ENCODE peak calls at places on chromosomes 4 and X, in five cellular contexts. H, O, Z, Q and I are unnamed samples.

GRCh38 chr4:35562831-35563230 is 681.5 kb downstream of the ARAP2 start:
- DNase-seq in H (no peak), O (no peak), Z (no peak), Q (no peak), I (peak)

GRCh38 chr4:2411786-2412510 is 6.5 kb downstream of the ZFYVE28 start:
- DNase-seq in H (no peak), O (no peak), Z (no peak), Q (no peak), I (no peak)

GRCh38 chr4:20552004-20552403 is 148.3 kb upstream of the PACRGL start:
- DNase-seq in H (no peak), O (no peak), Z (no peak), Q (no peak), I (no peak)

GRCh38 chr4:16083217-16084191 is at the start of gene PROM1:
- DNase-seq in H (no peak), O (no peak), Z (no peak), Q (no peak), I (no peak)

GRCh38 chr4:110394871-110395270 is 81.1 kb upstream of the ENPEP start:
- DNase-seq in H (no peak), O (no peak), Z (no peak), Q (no peak), I (no peak)

GRCh38 chr4:152458801-152459302 is 77.0 kb downstream of the FBXW7 start:
- DNase-seq in H (no peak), O (peak), Z (no peak), Q (no peak), I (peak)

GRCh38 chrX:139972113-139972512 is 6.8 kb upstream of the CXorf66 start:
- DNase-seq in H (no peak), O (no peak), Z (no peak), Q (no peak), I (no peak)

GRCh38 chr4:65386927-65387326 is 283.4 kb downstream of the EPHA5 start:
- DNase-seq in H (no peak), O (no peak), Z (no peak), Q (no peak), I (no peak)

GRCh38 chr4:181674315-181674714 is 568.9 kb upstream of the TENM3 start:
- DNase-seq in H (no peak), O (peak), Z (no peak), Q (no peak), I (no peak)

GRCh38 chr4:56400560-56400959 is 13.3 kb upstream of the AASDH start:
- DNase-seq in H (no peak), O (no peak), Z (no peak), Q (no peak), I (no peak)